ENCODE peak calls at places on chromosomes 16 and 17, in six cellular contexts. One of them, this sample, is unnamed.

GRCh38 chr17:29615048-29615385 is 7.7 kb downstream of the CORO6 start:
- DNase-seq in CD8-positive, alpha-beta T cell: peak; percentile 83
- DNase-seq in left ventricle myocardium inferior: no peak
- DNase-seq in IMR-90: no peak
- DNase-seq in thoracic aorta: no peak
- DNase-seq in heart left ventricle: no peak
- DNase-seq in this sample: peak; percentile 63

GRCh38 chr16:54370653-54371052 is 84.1 kb upstream of the IRX3 start:
- DNase-seq in CD8-positive, alpha-beta T cell: no peak
- DNase-seq in left ventricle myocardium inferior: peak; percentile 25
- DNase-seq in IMR-90: no peak
- DNase-seq in thoracic aorta: no peak
- DNase-seq in heart left ventricle: no peak
- DNase-seq in this sample: no peak

GRCh38 chr17:45276031-45276430 is 14.1 kb upstream of the SPATA32 start:
- DNase-seq in CD8-positive, alpha-beta T cell: no peak
- DNase-seq in left ventricle myocardium inferior: no peak
- DNase-seq in IMR-90: peak; percentile 87
- DNase-seq in thoracic aorta: no peak
- DNase-seq in heart left ventricle: no peak
- DNase-seq in this sample: no peak

GRCh38 chr16:82119405-82119804 is 50.6 kb downstream of the MPHOSPH6 start:
- DNase-seq in CD8-positive, alpha-beta T cell: no peak
- DNase-seq in left ventricle myocardium inferior: no peak
- DNase-seq in IMR-90: no peak
- DNase-seq in thoracic aorta: no peak
- DNase-seq in heart left ventricle: no peak
- DNase-seq in this sample: no peak

GRCh38 chr16:81485824-81486554 is 41.4 kb downstream of the CMIP start:
- DNase-seq in CD8-positive, alpha-beta T cell: no peak
- DNase-seq in left ventricle myocardium inferior: no peak
- DNase-seq in IMR-90: no peak
- DNase-seq in thoracic aorta: no peak
- DNase-seq in heart left ventricle: no peak
- DNase-seq in this sample: no peak

GRCh38 chr17:34070712-34071111 is 184.4 kb upstream of the CCL2 start:
- DNase-seq in CD8-positive, alpha-beta T cell: no peak
- DNase-seq in left ventricle myocardium inferior: no peak
- DNase-seq in IMR-90: no peak
- DNase-seq in thoracic aorta: no peak
- DNase-seq in heart left ventricle: no peak
- DNase-seq in this sample: no peak

GRCh38 chr17:17732892-17733670 is 51.8 kb downstream of the RAI1 start:
- DNase-seq in CD8-positive, alpha-beta T cell: no peak
- DNase-seq in left ventricle myocardium inferior: no peak
- DNase-seq in IMR-90: peak; percentile 81
- DNase-seq in thoracic aorta: no peak
- DNase-seq in heart left ventricle: no peak
- DNase-seq in this sample: no peak

GRCh38 chr16:73530529-73530928 is 482.6 kb upstream of the ZFHX3 start:
- DNase-seq in CD8-positive, alpha-beta T cell: no peak
- DNase-seq in left ventricle myocardium inferior: no peak
- DNase-seq in IMR-90: no peak
- DNase-seq in thoracic aorta: no peak
- DNase-seq in heart left ventricle: no peak
- DNase-seq in this sample: no peak

GRCh38 chr16:4015275-4015990 is 100.8 kb downstream of the ADCY9 start:
- DNase-seq in CD8-positive, alpha-beta T cell: no peak
- DNase-seq in left ventricle myocardium inferior: no peak
- DNase-seq in IMR-90: no peak
- DNase-seq in thoracic aorta: no peak
- DNase-seq in heart left ventricle: no peak
- DNase-seq in this sample: no peak

GRCh38 chr17:1227917-1228751 is 42.1 kb upstream of the BHLHA9 start:
- DNase-seq in CD8-positive, alpha-beta T cell: no peak
- DNase-seq in left ventricle myocardium inferior: peak; percentile 52
- DNase-seq in IMR-90: no peak
- DNase-seq in thoracic aorta: no peak
- DNase-seq in heart left ventricle: peak; percentile 71
- DNase-seq in this sample: peak; percentile 23

GRCh38 chr16:13168091-13168572 is 266.7 kb downstream of the SHISA9 start:
- DNase-seq in CD8-positive, alpha-beta T cell: no peak
- DNase-seq in left ventricle myocardium inferior: no peak
- DNase-seq in IMR-90: no peak
- DNase-seq in thoracic aorta: no peak
- DNase-seq in heart left ventricle: no peak
- DNase-seq in this sample: no peak

GRCh38 chr16:88669986-88670385 is 7.1 kb upstream of the MVD start:
- DNase-seq in CD8-positive, alpha-beta T cell: no peak
- DNase-seq in left ventricle myocardium inferior: no peak
- DNase-seq in IMR-90: no peak
- DNase-seq in thoracic aorta: no peak
- DNase-seq in heart left ventricle: no peak
- DNase-seq in this sample: no peak

GRCh38 chr16:70252355-70252988 is 732 bp upstream of the EXOSC6 start:
- DNase-seq in CD8-positive, alpha-beta T cell: no peak
- DNase-seq in left ventricle myocardium inferior: no peak
- DNase-seq in IMR-90: peak; percentile 11
- DNase-seq in thoracic aorta: no peak
- DNase-seq in heart left ventricle: no peak
- DNase-seq in this sample: no peak

GRCh38 chr16:57798953-57799618 is 3.2 kb downstream of the KIFC3 start:
- DNase-seq in CD8-positive, alpha-beta T cell: no peak
- DNase-seq in left ventricle myocardium inferior: no peak
- DNase-seq in IMR-90: no peak
- DNase-seq in thoracic aorta: no peak
- DNase-seq in heart left ventricle: peak; percentile 26
- DNase-seq in this sample: no peak

GRCh38 chr16:59633996-59634579 is 900.0 kb upstream of the GOT2 start:
- DNase-seq in CD8-positive, alpha-beta T cell: no peak
- DNase-seq in left ventricle myocardium inferior: no peak
- DNase-seq in IMR-90: peak; percentile 83
- DNase-seq in thoracic aorta: no peak
- DNase-seq in heart left ventricle: no peak
- DNase-seq in this sample: no peak

GRCh38 chr17:34647511-34647910 is 68.1 kb downstream of the TMEM132E start:
- DNase-seq in CD8-positive, alpha-beta T cell: no peak
- DNase-seq in left ventricle myocardium inferior: no peak
- DNase-seq in IMR-90: no peak
- DNase-seq in thoracic aorta: no peak
- DNase-seq in heart left ventricle: no peak
- DNase-seq in this sample: no peak

GRCh38 chr16:20916927-20917326 is 16.4 kb downstream of the LYRM1 start:
- DNase-seq in CD8-positive, alpha-beta T cell: no peak
- DNase-seq in left ventricle myocardium inferior: no peak
- DNase-seq in IMR-90: no peak
- DNase-seq in thoracic aorta: no peak
- DNase-seq in heart left ventricle: no peak
- DNase-seq in this sample: no peak

GRCh38 chr17:48238933-48239602 is 131.5 kb downstream of the SNX11 start:
- DNase-seq in CD8-positive, alpha-beta T cell: no peak
- DNase-seq in left ventricle myocardium inferior: no peak
- DNase-seq in IMR-90: no peak
- DNase-seq in thoracic aorta: no peak
- DNase-seq in heart left ventricle: no peak
- DNase-seq in this sample: no peak

GRCh38 chr17:57975044-57975443 is 13.0 kb downstream of the VEZF1 start:
- DNase-seq in CD8-positive, alpha-beta T cell: no peak
- DNase-seq in left ventricle myocardium inferior: no peak
- DNase-seq in IMR-90: peak; percentile 80
- DNase-seq in thoracic aorta: no peak
- DNase-seq in heart left ventricle: no peak
- DNase-seq in this sample: no peak

GRCh38 chr17:65395924-65396323 is 165.5 kb downstream of the AXIN2 start:
- DNase-seq in CD8-positive, alpha-beta T cell: no peak
- DNase-seq in left ventricle myocardium inferior: no peak
- DNase-seq in IMR-90: no peak
- DNase-seq in thoracic aorta: no peak
- DNase-seq in heart left ventricle: no peak
- DNase-seq in this sample: no peak

DNA sequence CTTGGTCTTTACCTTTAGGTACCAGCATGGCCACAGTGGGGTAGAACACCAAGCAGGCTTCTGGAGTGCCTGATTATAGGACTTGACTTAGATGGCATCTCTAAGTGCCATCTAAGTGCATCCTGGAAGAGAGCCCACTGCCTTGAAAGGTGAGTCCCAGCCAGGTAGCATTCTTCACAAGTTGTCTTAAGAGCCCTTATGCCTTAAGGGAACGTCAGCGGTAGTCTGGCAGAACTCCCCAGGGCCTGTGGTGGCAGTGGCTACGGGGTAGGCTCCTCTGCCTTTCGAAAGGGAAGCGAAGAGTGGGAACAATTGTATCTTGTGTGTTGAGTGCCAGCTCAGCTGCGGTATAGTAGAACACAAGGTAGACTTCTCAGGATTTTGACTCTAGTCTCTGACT is 549.0 kb downstream of the HS3ST4 start:
- DNase-seq in CD8-positive, alpha-beta T cell: no peak
- DNase-seq in left ventricle myocardium inferior: no peak
- DNase-seq in IMR-90: no peak
- DNase-seq in thoracic aorta: no peak
- DNase-seq in heart left ventricle: no peak
- DNase-seq in this sample: no peak
- H3K9me3 ChIP-seq in CD8-positive, alpha-beta T cell: no peaks in the 10 kb centered on the region
- H3K9me3 ChIP-seq in left ventricle myocardium inferior: peaks cover 24% of the 10 kb centered on the region
- H3K9me3 ChIP-seq in IMR-90: peaks cover 11% of the 10 kb centered on the region
- H3K9me3 ChIP-seq in thoracic aorta: no peaks in the 10 kb centered on the region
- H3K9me3 ChIP-seq in heart left ventricle: no peaks in the 10 kb centered on the region
- H3K9me3 ChIP-seq in this sample: peaks cover 5% of the 10 kb centered on the region

GRCh38 chr17:83194189-83194565 is 114.8 kb downstream of the METRNL start:
- DNase-seq in CD8-positive, alpha-beta T cell: no peak
- DNase-seq in left ventricle myocardium inferior: no peak
- DNase-seq in IMR-90: no peak
- DNase-seq in thoracic aorta: no peak
- DNase-seq in heart left ventricle: no peak
- DNase-seq in this sample: no peak

GRCh38 chr17:83194761-83195329 is 115.4 kb downstream of the METRNL start:
- DNase-seq in CD8-positive, alpha-beta T cell: no peak
- DNase-seq in left ventricle myocardium inferior: no peak
- DNase-seq in IMR-90: no peak
- DNase-seq in thoracic aorta: no peak
- DNase-seq in heart left ventricle: peak; percentile 62
- DNase-seq in this sample: no peak

GRCh38 chr17:83192161-83192788 is 112.9 kb downstream of the METRNL start:
- DNase-seq in CD8-positive, alpha-beta T cell: peak; percentile 17
- DNase-seq in left ventricle myocardium inferior: peak; percentile 16
- DNase-seq in IMR-90: peak; percentile 50
- DNase-seq in thoracic aorta: no peak
- DNase-seq in heart left ventricle: peak; percentile 52
- DNase-seq in this sample: no peak

GRCh38 chr17:83195330-83196087 is 116.1 kb downstream of the METRNL start:
- DNase-seq in CD8-positive, alpha-beta T cell: no peak
- DNase-seq in left ventricle myocardium inferior: peak; percentile 60
- DNase-seq in IMR-90: no peak
- DNase-seq in thoracic aorta: peak; percentile 40
- DNase-seq in heart left ventricle: peak; percentile 79
- DNase-seq in this sample: no peak

DNA sequence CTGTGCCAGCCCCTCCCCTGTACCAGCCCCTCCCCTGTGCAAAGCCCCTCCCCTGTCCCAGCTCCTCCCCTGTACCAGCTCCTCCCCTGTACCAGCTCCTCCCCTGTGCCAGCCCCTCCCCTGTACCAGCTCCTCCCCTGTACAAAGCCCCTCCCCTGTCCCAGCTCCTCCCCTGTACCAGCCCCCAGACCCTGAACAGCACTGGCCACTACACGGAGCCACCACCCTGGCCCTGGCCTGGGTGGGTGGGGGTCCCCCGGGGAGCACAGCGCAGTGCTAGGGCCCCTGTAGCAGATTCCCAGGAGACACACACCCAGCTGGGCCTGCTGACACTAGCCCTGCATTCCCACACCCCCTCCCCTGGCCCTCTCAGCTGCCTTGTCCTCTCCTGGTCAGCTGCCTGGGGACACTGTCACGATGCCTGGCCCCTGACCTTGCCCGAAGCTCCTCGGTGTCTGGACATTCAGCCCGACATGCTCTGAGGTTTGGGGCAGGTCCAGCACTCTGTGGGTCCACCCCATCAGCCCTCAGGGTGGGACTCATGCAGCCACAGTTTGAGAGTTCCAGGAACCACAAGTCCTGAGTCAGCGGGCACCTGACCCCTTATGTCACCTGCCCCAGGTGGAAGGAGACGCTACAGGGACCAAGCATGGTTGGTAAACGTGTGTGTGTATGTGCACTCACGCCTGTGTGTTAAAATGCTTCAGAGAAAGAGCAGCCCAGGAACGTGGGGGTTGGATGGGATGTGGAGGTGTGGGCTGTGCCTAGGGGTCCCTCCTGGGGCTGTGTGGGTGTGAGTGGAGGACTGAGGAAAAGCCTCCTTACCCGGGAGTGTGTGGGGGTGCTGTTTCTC is 114.2 kb downstream of the METRNL start:
- DNase-seq in CD8-positive, alpha-beta T cell: no peak
- DNase-seq in left ventricle myocardium inferior: peak; percentile 16
- DNase-seq in IMR-90: no peak
- DNase-seq in thoracic aorta: no peak
- DNase-seq in heart left ventricle: peak; percentile 66
- DNase-seq in this sample: peak; percentile 9
- H3K9me3 ChIP-seq in CD8-positive, alpha-beta T cell: no peaks in the 10 kb centered on the region
- H3K9me3 ChIP-seq in left ventricle myocardium inferior: peaks cover 2% of the 10 kb centered on the region
- H3K9me3 ChIP-seq in IMR-90: peaks cover 5% of the 10 kb centered on the region
- H3K9me3 ChIP-seq in thoracic aorta: no peaks in the 10 kb centered on the region
- H3K9me3 ChIP-seq in heart left ventricle: no peaks in the 10 kb centered on the region
- H3K9me3 ChIP-seq in this sample: no peaks in the 10 kb centered on the region

GRCh38 chr16:35788381-35788780 is 2329.0 kb downstream of the TP53TG3F start:
- DNase-seq in CD8-positive, alpha-beta T cell: no peak
- DNase-seq in left ventricle myocardium inferior: no peak
- DNase-seq in IMR-90: no peak
- DNase-seq in thoracic aorta: no peak
- DNase-seq in heart left ventricle: peak; percentile 22
- DNase-seq in this sample: no peak
- H3K9me3 ChIP-seq in CD8-positive, alpha-beta T cell: no peaks in the 10 kb centered on the region
- H3K9me3 ChIP-seq in left ventricle myocardium inferior: peaks cover 14% of the 10 kb centered on the region
- H3K9me3 ChIP-seq in IMR-90: peaks cover 52% of the 10 kb centered on the region
- H3K9me3 ChIP-seq in thoracic aorta: no peaks in the 10 kb centered on the region
- H3K9me3 ChIP-seq in heart left ventricle: no peaks in the 10 kb centered on the region
- H3K9me3 ChIP-seq in this sample: no peaks in the 10 kb centered on the region

GRCh38 chr17:43352579-43352978 is 46.2 kb upstream of the ARL4D start:
- DNase-seq in CD8-positive, alpha-beta T cell: no peak
- DNase-seq in left ventricle myocardium inferior: no peak
- DNase-seq in IMR-90: no peak
- DNase-seq in thoracic aorta: no peak
- DNase-seq in heart left ventricle: no peak
- DNase-seq in this sample: no peak
- H3K9me3 ChIP-seq in CD8-positive, alpha-beta T cell: peaks cover 22% of the 10 kb centered on the region
- H3K9me3 ChIP-seq in left ventricle myocardium inferior: peaks cover 28% of the 10 kb centered on the region
- H3K9me3 ChIP-seq in IMR-90: peaks cover 30% of the 10 kb centered on the region
- H3K9me3 ChIP-seq in thoracic aorta: peaks cover 20% of the 10 kb centered on the region
- H3K9me3 ChIP-seq in heart left ventricle: peaks cover 9% of the 10 kb centered on the region
- H3K9me3 ChIP-seq in this sample: peaks cover 12% of the 10 kb centered on the region

GRCh38 chr16:71443714-71444113 is 1.9 kb upstream of the TLE7 start:
- DNase-seq in CD8-positive, alpha-beta T cell: no peak
- DNase-seq in left ventricle myocardium inferior: no peak
- DNase-seq in IMR-90: no peak
- DNase-seq in thoracic aorta: no peak
- DNase-seq in heart left ventricle: no peak
- DNase-seq in this sample: no peak
- H3K9me3 ChIP-seq in CD8-positive, alpha-beta T cell: peaks cover 15% of the 10 kb centered on the region
- H3K9me3 ChIP-seq in left ventricle myocardium inferior: peaks cover 83% of the 10 kb centered on the region
- H3K9me3 ChIP-seq in IMR-90: peaks cover 59% of the 10 kb centered on the region
- H3K9me3 ChIP-seq in thoracic aorta: peaks cover 65% of the 10 kb centered on the region
- H3K9me3 ChIP-seq in heart left ventricle: peaks cover 12% of the 10 kb centered on the region
- H3K9me3 ChIP-seq in this sample: peaks cover 16% of the 10 kb centered on the region

GRCh38 chr17:70319516-70319915 is 150.2 kb downstream of the KCNJ2 start:
- DNase-seq in CD8-positive, alpha-beta T cell: no peak
- DNase-seq in left ventricle myocardium inferior: no peak
- DNase-seq in IMR-90: no peak
- DNase-seq in thoracic aorta: no peak
- DNase-seq in heart left ventricle: no peak
- DNase-seq in this sample: no peak
- H3K9me3 ChIP-seq in CD8-positive, alpha-beta T cell: no peaks in the 10 kb centered on the region
- H3K9me3 ChIP-seq in left ventricle myocardium inferior: no peaks in the 10 kb centered on the region
- H3K9me3 ChIP-seq in IMR-90: no peaks in the 10 kb centered on the region
- H3K9me3 ChIP-seq in thoracic aorta: no peaks in the 10 kb centered on the region
- H3K9me3 ChIP-seq in heart left ventricle: no peaks in the 10 kb centered on the region
- H3K9me3 ChIP-seq in this sample: no peaks in the 10 kb centered on the region